ENCODE peak calls at places on chromosomes 7 and 10, in nine cellular contexts. Q, X, I, G, U, K, V, D and N are unnamed samples.

GRCh38 chr7:16409777-16410176 is 11.6 kb downstream of the CRPPA start:
- DNase-seq in X (no peak), Q (no peak), G (no peak), D (no peak), V (no peak), I (no peak), K (no peak), U (no peak), N (no peak)

GRCh38 chr10:62374862-62375710 is 917 bp downstream of the ZNF365 start:
- DNase-seq in U (no peak), X (peak), D (peak), K (no peak), I (no peak), Q (no peak), G (no peak), V (peak), N (peak)

GRCh38 chr10:105699504-105699903 is 1058.4 kb downstream of the SORCS3 start:
- DNase-seq in X (no peak), Q (no peak), V (peak), I (no peak), D (no peak), U (no peak), G (peak), K (no peak), N (no peak)

GRCh38 chr10:74208081-74208480 is 57.1 kb downstream of the ADK start:
- DNase-seq in V (peak), U (no peak), K (no peak), G (peak), Q (no peak), I (no peak), X (peak), D (no peak), N (no peak)

GRCh38 chr10:118721005-118721876 is 33.5 kb downstream of the CACUL1 start:
- DNase-seq in D (peak), X (peak), V (peak), G (peak), I (peak), K (peak), U (peak), Q (peak), N (peak)

GRCh38 chr7:2019693-2020511 is 212.8 kb downstream of the MAD1L1 start:
- DNase-seq in K (no peak), V (no peak), X (no peak), Q (no peak), U (no peak), I (peak), D (peak), G (no peak), N (peak)

GRCh38 chr7:14924398-14924797 is 21.8 kb upstream of the DGKB start:
- DNase-seq in G (no peak), Q (no peak), I (no peak), X (peak), V (no peak), K (no peak), D (peak), U (no peak), N (no peak)

GRCh38 chr10:89604200-89604599 is 40.8 kb downstream of the PANK1 start:
- DNase-seq in G (no peak), K (no peak), D (no peak), Q (no peak), V (no peak), U (no peak), I (no peak), X (no peak), N (no peak)

GRCh38 chr10:117740696-117741222 is 198.2 kb downstream of the EMX2 start:
- DNase-seq in V (peak), G (peak), U (no peak), Q (no peak), X (no peak), D (no peak), I (no peak), K (no peak), N (no peak)

GRCh38 chr10:114087255-114087654 is 43.6 kb downstream of the ADRB1 start:
- DNase-seq in U (no peak), Q (no peak), D (no peak), G (no peak), K (no peak), I (no peak), X (no peak), V (peak), N (no peak)

GRCh38 chr7:70053421-70053820 is 455.1 kb downstream of the AUTS2 start:
- DNase-seq in I (no peak), X (no peak), D (no peak), U (no peak), G (no peak), V (no peak), Q (no peak), K (no peak), N (no peak)

GRCh38 chr10:15725603-15726002 is 5.9 kb upstream of the ITGA8 start:
- DNase-seq in I (peak), K (peak), X (peak), Q (peak), G (peak), D (peak), V (peak), U (peak), N (peak)

GRCh38 chr7:156020566-156020965 is 208.3 kb upstream of the SHH start:
- DNase-seq in V (no peak), K (no peak), U (no peak), X (no peak), G (no peak), Q (no peak), I (no peak), D (no peak), N (no peak)

GRCh38 chr10:121627810-121628209 is 29.6 kb upstream of the FGFR2 start:
- DNase-seq in Q (no peak), V (no peak), G (no peak), D (peak), K (no peak), X (peak), I (peak), U (no peak), N (no peak)

GRCh38 chr7:149196151-149196704 is 882 bp downstream of the ZNF282 start:
- DNase-seq in X (no peak), K (peak), Q (peak), I (no peak), D (peak), V (peak), U (no peak), G (peak), N (peak)

GRCh38 chr7:86932038-86932512 is 127.4 kb downstream of the ELAPOR2 start:
- DNase-seq in U (no peak), K (no peak), Q (no peak), I (no peak), D (peak), G (no peak), V (peak), X (peak), N (no peak)

GRCh38 chr10:71911296-71911954 is 52.8 kb upstream of the CHST3 start:
- DNase-seq in D (peak), G (no peak), V (no peak), K (no peak), I (no peak), U (no peak), Q (no peak), X (no peak), N (no peak)
- TF ChIP-seq EZH2phosphoT487 in D (no peak), G (no peak), V (no peak), K (no peak), I (no peak), U (no peak), Q (no peak), X (no peak), N (no peak)

GRCh38 chr10:46299531-46300366 is 13.0 kb downstream of the ANTXRL start:
- DNase-seq in K (peak), I (no peak), U (no peak), Q (no peak), X (no peak), V (no peak), G (peak), D (no peak), N (no peak)

GRCh38 chr10:46301721-46302479 is 15.1 kb downstream of the ANTXRL start:
- DNase-seq in D (no peak), V (no peak), X (no peak), U (no peak), G (no peak), K (no peak), Q (no peak), I (no peak), N (no peak)

GRCh38 chr10:46298346-46299266 is 11.8 kb downstream of the ANTXRL start:
- DNase-seq in G (no peak), U (no peak), V (no peak), D (no peak), K (peak), Q (no peak), X (no peak), I (no peak), N (no peak)

GRCh38 chr10:46299267-46299530 is 12.4 kb downstream of the ANTXRL start:
- DNase-seq in G (no peak), I (no peak), U (no peak), Q (no peak), X (no peak), V (no peak), K (no peak), D (no peak), N (no peak)

GRCh38 chr10:46301056-46301645 is 14.4 kb downstream of the ANTXRL start:
- DNase-seq in I (no peak), V (no peak), Q (no peak), K (no peak), X (no peak), U (no peak), G (no peak), D (no peak), N (no peak)
- TF ChIP-seq EZH2phosphoT487 in I (no peak), V (no peak), Q (no peak), K (no peak), X (no peak), U (no peak), G (no peak), D (no peak), N (no peak)

GRCh38 chr7:99324966-99325596 is 617 bp upstream of the ARPC1A start:
- DNase-seq in G (peak), D (peak), U (no peak), X (no peak), K (no peak), V (peak), Q (no peak), I (no peak), N (peak)

GRCh38 chr7:99326408-99326782 is 697 bp downstream of the ARPC1A start:
- DNase-seq in D (peak), K (peak), X (no peak), U (no peak), I (no peak), G (no peak), Q (no peak), V (no peak), N (no peak)

GRCh38 chr7:99325597-99326407 is at the start of gene ARPC1A:
- DNase-seq in D (peak), G (peak), U (peak), K (peak), I (peak), X (peak), Q (peak), V (peak), N (peak)

DNA sequence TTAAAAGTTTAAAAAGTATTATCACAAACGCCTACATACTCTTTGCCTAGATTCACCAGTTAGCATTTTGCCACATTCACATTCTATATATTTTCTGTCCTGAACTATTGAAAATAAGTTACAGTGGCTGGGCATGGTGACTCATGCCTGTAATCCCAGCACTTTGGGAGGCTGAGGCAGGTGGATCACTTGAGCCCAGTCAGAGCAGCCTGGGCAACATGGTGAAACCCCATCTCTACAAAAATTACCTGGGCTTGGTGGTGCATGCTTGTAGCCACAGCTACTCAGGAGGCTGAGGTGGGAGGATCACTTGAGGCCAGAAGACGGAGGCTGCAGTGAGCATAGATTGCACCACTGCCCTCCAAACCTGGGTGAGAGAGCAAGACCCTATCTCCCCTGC is 5.3 kb downstream of the ARPC1A start:
- DNase-seq in U (no peak), D (peak), V (no peak), Q (no peak), I (no peak), G (no peak), X (peak), K (no peak), N (no peak)
- TF ChIP-seq EZH2phosphoT487 in U (no peak), D (no peak), V (no peak), Q (no peak), I (no peak), G (no peak), X (no peak), K (no peak), N (no peak)

GRCh38 chr7:152423991-152424347 is 11.8 kb downstream of the KMT2C start:
- DNase-seq in V (no peak), X (no peak), K (no peak), D (no peak), Q (no peak), U (no peak), I (no peak), G (no peak), N (no peak)

GRCh38 chr7:152419473-152420429 is 16.1 kb downstream of the KMT2C start:
- DNase-seq in K (no peak), G (no peak), I (no peak), D (no peak), U (no peak), X (no peak), V (no peak), Q (no peak), N (no peak)

DNA sequence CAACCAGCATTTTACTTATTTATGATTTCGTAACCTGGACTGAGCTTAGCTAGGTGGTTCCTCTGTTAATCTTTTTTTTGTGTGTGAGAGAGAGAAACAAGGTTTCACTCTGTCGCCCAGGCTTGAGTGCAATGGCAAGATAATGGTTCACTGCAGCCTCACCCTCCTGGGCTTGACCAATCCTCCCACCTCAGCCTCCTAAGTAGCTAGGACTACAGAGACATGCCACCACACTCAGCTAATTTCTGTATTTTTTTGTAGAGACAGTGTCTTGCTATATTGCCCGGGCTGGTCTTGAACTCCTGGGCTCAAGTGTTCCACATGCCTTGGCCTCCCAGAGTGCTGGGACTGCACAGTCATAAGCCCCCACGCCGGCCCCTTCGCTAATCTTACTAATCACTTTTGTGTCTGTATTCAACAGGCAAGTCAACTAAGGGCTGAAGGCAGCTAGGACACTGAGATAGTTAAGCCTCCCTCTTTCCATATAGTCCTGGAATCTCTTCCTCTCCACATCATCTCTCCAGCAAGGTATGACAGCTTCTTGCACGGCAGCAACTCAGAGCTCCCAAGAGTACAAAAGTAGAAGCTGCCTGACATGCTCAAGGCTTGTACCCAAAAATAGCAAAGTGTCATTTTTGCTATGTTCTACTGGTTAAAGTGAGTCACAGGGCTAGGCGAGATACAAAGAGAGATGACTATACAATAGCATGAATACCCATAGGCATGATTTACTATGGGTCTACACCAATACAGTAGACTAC is 11.3 kb downstream of the KMT2C start:
- DNase-seq in G (no peak), V (no peak), I (no peak), D (peak), Q (no peak), U (no peak), K (no peak), X (no peak), N (no peak)
- TF ChIP-seq EZH2phosphoT487 in G (no peak), V (no peak), I (no peak), D (no peak), Q (no peak), U (no peak), K (no peak), X (no peak), N (no peak)

DNA sequence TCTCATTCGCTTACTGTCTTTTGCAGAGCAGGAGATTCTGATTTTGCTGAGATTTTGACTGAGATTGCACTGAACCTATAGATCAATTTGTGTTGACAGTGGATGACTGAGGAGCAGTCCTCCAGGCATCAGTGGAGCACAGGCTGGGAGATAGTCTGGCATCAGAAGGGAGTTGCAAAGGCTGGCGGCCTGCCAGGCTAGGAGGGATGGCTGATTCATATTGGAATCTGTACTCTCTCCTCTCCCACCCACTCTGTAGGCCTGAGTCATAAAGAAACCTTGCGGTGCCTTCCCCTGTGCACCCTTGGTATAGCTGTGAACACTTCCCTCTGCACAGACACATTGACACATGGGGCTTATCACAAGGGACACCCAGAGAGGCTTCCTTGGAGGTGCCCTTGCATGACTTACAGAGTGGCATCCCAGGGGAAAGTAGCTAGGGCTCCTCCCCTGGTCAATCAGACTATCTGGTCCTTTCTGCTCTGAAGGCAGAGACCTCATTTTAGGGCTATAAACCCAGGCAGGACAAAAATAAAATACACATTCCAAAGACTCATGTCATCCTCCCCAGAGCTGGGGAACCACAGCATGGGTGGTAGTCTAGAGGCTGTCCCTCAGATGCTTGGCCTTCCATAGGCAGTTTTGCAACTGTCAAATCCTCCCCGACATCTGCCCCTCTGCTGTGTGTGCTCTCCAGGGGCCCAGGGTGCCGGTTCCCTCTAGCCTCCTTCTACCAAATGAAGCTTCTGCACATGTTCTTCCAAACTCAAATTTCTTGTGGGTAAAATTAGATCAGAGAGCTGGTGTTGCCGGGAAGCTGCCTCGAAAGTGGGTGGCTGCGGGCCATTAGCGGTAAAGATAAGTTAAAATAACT is 37.4 kb upstream of the EEPD1 start:
- DNase-seq in D (peak), U (peak), Q (no peak), G (no peak), V (no peak), K (no peak), X (peak), I (peak), N (peak)
- TF ChIP-seq EZH2phosphoT487 in D (no peak), U (no peak), Q (no peak), G (no peak), V (no peak), K (no peak), X (no peak), I (no peak), N (no peak)

GRCh38 chr7:65955718-65956117 is 26.3 kb downstream of the GUSB start:
- DNase-seq in G (no peak), D (no peak), I (peak), K (no peak), Q (no peak), V (no peak), U (no peak), X (no peak), N (no peak)
- TF ChIP-seq EZH2phosphoT487 in G (no peak), D (no peak), I (no peak), K (no peak), Q (no peak), V (no peak), U (no peak), X (no peak), N (no peak)

DNA sequence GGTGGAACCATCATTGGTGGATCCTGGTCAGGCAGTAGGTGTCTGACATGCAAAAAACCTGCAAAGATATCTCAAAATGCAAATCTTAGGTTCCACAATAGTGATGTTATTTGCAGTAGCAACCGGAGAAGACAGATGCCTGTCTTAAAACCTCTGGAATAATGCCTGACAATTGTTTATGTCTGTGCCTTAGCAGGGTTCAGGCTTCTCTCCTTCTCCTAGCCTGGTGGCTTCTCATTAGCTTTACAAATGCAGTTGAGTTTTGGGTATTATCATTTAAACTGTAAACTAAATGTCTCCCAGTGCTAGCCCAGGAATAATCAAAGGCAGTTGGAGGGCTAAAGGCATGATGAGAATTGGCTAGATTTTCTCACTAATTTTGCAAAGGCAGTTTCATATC is 146.3 kb upstream of the NRG3 start:
- DNase-seq in I (no peak), V (peak), D (no peak), G (no peak), X (no peak), K (no peak), Q (no peak), U (no peak), N (no peak)
- TF ChIP-seq EZH2phosphoT487 in I (no peak), V (no peak), D (no peak), G (no peak), X (no peak), K (no peak), Q (no peak), U (no peak), N (no peak)